ENCODE peak calls at places on chromosomes 2 and 18, in six cellular contexts. One of them, this sample, is unnamed.
A peak's percentile ranks its signal among the peaks of the same experiment; 100 is the strongest.

GRCh38 chr2:133497261-133497893 is 70.9 kb downstream of the NCKAP5 start:
- DNase-seq in GF-D8: no peak
- DNase-seq in G401: no peak
- DNase-seq in aorta: no peak
- DNase-seq in Right ventricle myocardium inferior: no peak
- DNase-seq in spleen: no peak
- DNase-seq in this sample: no peak

GRCh38 chr18:32200766-32201165 is 10.9 kb downstream of the MEP1B start:
- DNase-seq in GF-D8: no peak
- DNase-seq in G401: no peak
- DNase-seq in aorta: no peak
- DNase-seq in Right ventricle myocardium inferior: no peak
- DNase-seq in spleen: no peak
- DNase-seq in this sample: no peak

GRCh38 chr18:64653068-64653467 is 504.2 kb upstream of the LINC00305 start:
- DNase-seq in GF-D8: no peak
- DNase-seq in G401: no peak
- DNase-seq in aorta: no peak
- DNase-seq in Right ventricle myocardium inferior: no peak
- DNase-seq in spleen: no peak
- DNase-seq in this sample: no peak

GRCh38 chr2:146927080-146927714 is 917.6 kb upstream of the ACVR2A start:
- DNase-seq in GF-D8: no peak
- DNase-seq in G401: peak; percentile 17
- DNase-seq in aorta: no peak
- DNase-seq in Right ventricle myocardium inferior: no peak
- DNase-seq in spleen: no peak
- DNase-seq in this sample: no peak

GRCh38 chr2:83953661-83954060 is 505.4 kb downstream of the SUCLG1 start:
- DNase-seq in GF-D8: no peak
- DNase-seq in G401: no peak
- DNase-seq in aorta: no peak
- DNase-seq in Right ventricle myocardium inferior: no peak
- DNase-seq in spleen: no peak
- DNase-seq in this sample: no peak

GRCh38 chr2:134778372-134778771 is 59.6 kb upstream of the TMEM163 start:
- DNase-seq in GF-D8: no peak
- DNase-seq in G401: peak; percentile 13
- DNase-seq in aorta: no peak
- DNase-seq in Right ventricle myocardium inferior: no peak
- DNase-seq in spleen: no peak
- DNase-seq in this sample: no peak

GRCh38 chr18:12093520-12094257 is at the start of gene ANKRD62:
- DNase-seq in GF-D8: no peak
- DNase-seq in G401: no peak
- DNase-seq in aorta: no peak
- DNase-seq in Right ventricle myocardium inferior: no peak
- DNase-seq in spleen: no peak
- DNase-seq in this sample: no peak

GRCh38 chr2:9665903-9666302 is 35.1 kb upstream of the YWHAQ start:
- DNase-seq in GF-D8: no peak
- DNase-seq in G401: no peak
- DNase-seq in aorta: no peak
- DNase-seq in Right ventricle myocardium inferior: no peak
- DNase-seq in spleen: no peak
- DNase-seq in this sample: no peak

GRCh38 chr18:61892683-61893303 is at the start of gene RNF152:
- DNase-seq in GF-D8: no peak
- DNase-seq in G401: peak; percentile 76
- DNase-seq in aorta: peak; percentile 74
- DNase-seq in Right ventricle myocardium inferior: no peak
- DNase-seq in spleen: no peak
- DNase-seq in this sample: peak; percentile 21

GRCh38 chr2:150938586-150938985 is 323.1 kb downstream of the RBM43 start:
- DNase-seq in GF-D8: no peak
- DNase-seq in G401: no peak
- DNase-seq in aorta: no peak
- DNase-seq in Right ventricle myocardium inferior: no peak
- DNase-seq in spleen: no peak
- DNase-seq in this sample: no peak

GRCh38 chr2:219634951-219635751 is 7.7 kb downstream of the SLC4A3 start:
- DNase-seq in GF-D8: no peak
- DNase-seq in G401: no peak
- DNase-seq in aorta: no peak
- DNase-seq in Right ventricle myocardium inferior: no peak
- DNase-seq in spleen: peak; percentile 52
- DNase-seq in this sample: no peak

GRCh38 chr2:74583504-74583903 is 29.0 kb downstream of the DOK1 start:
- DNase-seq in GF-D8: no peak
- DNase-seq in G401: no peak
- DNase-seq in aorta: no peak
- DNase-seq in Right ventricle myocardium inferior: no peak
- DNase-seq in spleen: no peak
- DNase-seq in this sample: no peak

GRCh38 chr18:48132993-48133674 is 202.7 kb upstream of the SMAD2 start:
- DNase-seq in GF-D8: no peak
- DNase-seq in G401: no peak
- DNase-seq in aorta: no peak
- DNase-seq in Right ventricle myocardium inferior: no peak
- DNase-seq in spleen: peak; percentile 41
- DNase-seq in this sample: no peak

This sample was measured in T-helper 9 cell.